ENCODE peak calls at places on chromosome 18, in eight cellular contexts. K is astrocyte of the spinal cord; L is tibial nerve; N is neural progenitor cell; Y is tibial artery; C is CD4-positive, alpha-beta T cell; U is body of pancreas; Q is heart left ventricle. H is an unnamed sample.

GRCh38 chr18:74370163-74370562 is 54.5 kb downstream of the C18orf63 start:
- DNase-seq in K (no peak), L (no peak), N (no peak), Y (no peak), C (no peak), U (no peak), Q (no peak), H (no peak)

GRCh38 chr18:76805221-76805620 is 17.1 kb upstream of the ZNF236 start:
- DNase-seq in K (peak), L (no peak), N (no peak), Y (no peak), C (no peak), U (no peak), Q (no peak), H (no peak)

GRCh38 chr18:73614812-73615211 is 532.8 kb downstream of the FBXO15 start:
- DNase-seq in K (peak), L (no peak), N (no peak), Y (no peak), C (no peak), U (no peak), Q (no peak), H (no peak)

GRCh38 chr18:36501100-36501499 is 203.6 kb downstream of the FHOD3 start:
- DNase-seq in K (no peak), L (no peak), N (no peak), Y (no peak), C (no peak), U (peak), Q (peak), H (no peak)

GRCh38 chr18:32907215-32907590 is 134.4 kb upstream of the KLHL14 start:
- DNase-seq in K (no peak), L (no peak), N (no peak), Y (no peak), C (no peak), U (no peak), Q (no peak), H (no peak)

GRCh38 chr18:73118121-73118816 is 250.5 kb upstream of the NETO1 start:
- DNase-seq in K (peak), L (no peak), N (no peak), Y (no peak), C (no peak), U (no peak), Q (no peak), H (no peak)

GRCh38 chr18:12479982-12480381 is 72.3 kb downstream of the PRELID3A start:
- DNase-seq in K (no peak), L (no peak), N (no peak), Y (no peak), C (no peak), U (no peak), Q (no peak), H (no peak)

GRCh38 chr18:79605481-79605880 is 74.1 kb upstream of the CTDP1 start:
- DNase-seq in K (no peak), L (peak), N (no peak), Y (no peak), C (no peak), U (no peak), Q (no peak), H (no peak)

GRCh38 chr18:46174317-46175039 is 70.3 kb downstream of the HAUS1 start:
- DNase-seq in K (peak), L (no peak), N (peak), Y (no peak), C (peak), U (peak), Q (peak), H (no peak)

GRCh38 chr18:48947583-48947982 is 3.2 kb downstream of the SMAD7 start:
- DNase-seq in K (no peak), L (no peak), N (no peak), Y (no peak), C (no peak), U (peak), Q (no peak), H (no peak)

GRCh38 chr18:34834897-34835296 is 124.8 kb downstream of the DTNA start:
- DNase-seq in K (no peak), L (no peak), N (no peak), Y (no peak), C (no peak), U (no peak), Q (no peak), H (no peak)

GRCh38 chr18:864872-865273 is 39.8 kb upstream of the ADCYAP1 start:
- DNase-seq in K (peak), L (peak), N (peak), Y (peak), C (peak), U (peak), Q (peak), H (peak)

GRCh38 chr18:22346342-22346967 is 71.3 kb downstream of the CTAGE1 start:
- DNase-seq in K (peak), L (no peak), N (no peak), Y (peak), C (no peak), U (peak), Q (peak), H (no peak)

GRCh38 chr18:47795448-47795843 is 135.0 kb downstream of the SMAD2 start:
- DNase-seq in K (peak), L (no peak), N (no peak), Y (no peak), C (no peak), U (no peak), Q (peak), H (no peak)

GRCh38 chr18:21096760-21097159 is 14.9 kb downstream of the ROCK1 start:
- DNase-seq in K (no peak), L (no peak), N (no peak), Y (no peak), C (no peak), U (no peak), Q (no peak), H (no peak)

GRCh38 chr18:48002933-48003365 is 72.5 kb upstream of the SMAD2 start:
- DNase-seq in K (peak), L (no peak), N (no peak), Y (no peak), C (no peak), U (peak), Q (peak), H (no peak)

GRCh38 chr18:59699061-59699460 is 1.8 kb upstream of the CCBE1 start:
- DNase-seq in K (no peak), L (no peak), N (no peak), Y (no peak), C (no peak), U (no peak), Q (no peak), H (no peak)

GRCh38 chr18:39602112-39602511 is 2036.5 kb upstream of the CELF4 start:
- DNase-seq in K (no peak), L (no peak), N (peak), Y (no peak), C (no peak), U (no peak), Q (no peak), H (no peak)

GRCh38 chr18:76379226-76380126 is 115.6 kb downstream of the ZNF516 start:
- DNase-seq in K (no peak), L (no peak), N (no peak), Y (no peak), C (no peak), U (no peak), Q (no peak), H (no peak)

GRCh38 chr18:60070631-60071030 is 170.8 kb downstream of the PMAIP1 start:
- DNase-seq in K (peak), L (no peak), N (no peak), Y (no peak), C (no peak), U (no peak), Q (no peak), H (no peak)

GRCh38 chr18:79950440-79951341 is 762 bp downstream of the SLC66A2 start:
- DNase-seq in K (no peak), L (no peak), N (peak), Y (no peak), C (peak), U (peak), Q (no peak), H (no peak)

GRCh38 chr18:24026457-24026856 is 11.9 kb downstream of the TTC39C start:
- DNase-seq in K (no peak), L (no peak), N (no peak), Y (no peak), C (no peak), U (no peak), Q (no peak), H (no peak)

GRCh38 chr18:23893653-23894052 is 120.9 kb upstream of the TTC39C start:
- DNase-seq in K (no peak), L (no peak), N (no peak), Y (no peak), C (no peak), U (no peak), Q (no peak), H (no peak)

GRCh38 chr18:50953822-50954221 is 14.0 kb upstream of the ELAC1 start:
- DNase-seq in K (no peak), L (no peak), N (no peak), Y (no peak), C (no peak), U (no peak), Q (no peak), H (no peak)

GRCh38 chr18:40932862-40933261 is 1022.2 kb upstream of the PIK3C3 start:
- DNase-seq in K (no peak), L (no peak), N (no peak), Y (no peak), C (no peak), U (no peak), Q (no peak), H (no peak)

GRCh38 chr18:54191352-54191751 is 33.1 kb downstream of the MBD2 start:
- DNase-seq in K (no peak), L (no peak), N (no peak), Y (no peak), C (no peak), U (no peak), Q (no peak), H (no peak)

GRCh38 chr18:54197747-54198411 is 26.6 kb downstream of the MBD2 start:
- DNase-seq in K (no peak), L (no peak), N (no peak), Y (no peak), C (no peak), U (no peak), Q (no peak), H (no peak)

GRCh38 chr18:54193786-54194185 is 30.7 kb downstream of the MBD2 start:
- DNase-seq in K (no peak), L (no peak), N (no peak), Y (no peak), C (no peak), U (no peak), Q (no peak), H (no peak)

GRCh38 chr18:54192415-54192814 is 32.1 kb downstream of the MBD2 start:
- DNase-seq in K (no peak), L (no peak), N (no peak), Y (no peak), C (no peak), U (no peak), Q (no peak), H (no peak)

GRCh38 chr18:54192900-54193299 is 31.6 kb downstream of the MBD2 start:
- DNase-seq in K (no peak), L (no peak), N (no peak), Y (no peak), C (no peak), U (no peak), Q (no peak), H (no peak)
- TF ChIP-seq CTCF in K (no peak), L (no peak), N (no peak), Y (no peak), C (no peak), U (no peak), Q (no peak), H (no peak)

DNA sequence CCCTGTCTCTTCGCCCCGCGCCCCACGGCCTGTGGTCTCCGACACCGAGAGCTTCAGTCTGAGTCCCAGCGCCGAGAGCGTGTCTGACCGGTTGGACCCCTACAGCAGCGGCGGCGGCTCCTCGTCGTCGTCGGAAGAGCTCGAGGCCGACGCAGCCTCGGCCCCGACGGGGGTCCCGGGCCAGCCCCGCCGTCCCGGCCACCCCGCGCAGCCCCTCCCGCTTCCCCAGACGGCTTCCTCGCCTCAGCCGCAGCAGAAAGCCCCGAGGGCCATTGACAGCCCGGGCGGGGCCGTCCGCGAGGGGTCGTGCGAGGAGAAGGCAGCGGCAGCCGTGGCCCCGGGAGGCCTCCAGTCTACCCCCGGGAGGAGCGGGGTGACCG is 1.3 kb downstream of the PHLPP1 start:
- DNase-seq in K (peak), L (no peak), N (peak), Y (peak), C (peak), U (peak), Q (peak), H (peak)
- TF ChIP-seq CTCF in K (peak), L (peak), N (peak), Y (no peak), C (no peak), U (peak), Q (no peak), H (peak)

GRCh38 chr18:31565782-31566512 is 25.7 kb upstream of the TTR start:
- DNase-seq in K (no peak), L (no peak), N (no peak), Y (no peak), C (no peak), U (no peak), Q (no peak), H (no peak)

GRCh38 chr18:31562726-31563125 is 29.0 kb upstream of the TTR start:
- DNase-seq in K (no peak), L (no peak), N (peak), Y (no peak), C (no peak), U (peak), Q (no peak), H (no peak)

GRCh38 chr18:31566576-31567306 is 24.9 kb upstream of the TTR start:
- DNase-seq in K (no peak), L (no peak), N (no peak), Y (no peak), C (no peak), U (no peak), Q (no peak), H (no peak)

GRCh38 chr18:31565345-31565744 is 26.3 kb upstream of the TTR start:
- DNase-seq in K (no peak), L (no peak), N (no peak), Y (no peak), C (no peak), U (no peak), Q (no peak), H (no peak)

DNA sequence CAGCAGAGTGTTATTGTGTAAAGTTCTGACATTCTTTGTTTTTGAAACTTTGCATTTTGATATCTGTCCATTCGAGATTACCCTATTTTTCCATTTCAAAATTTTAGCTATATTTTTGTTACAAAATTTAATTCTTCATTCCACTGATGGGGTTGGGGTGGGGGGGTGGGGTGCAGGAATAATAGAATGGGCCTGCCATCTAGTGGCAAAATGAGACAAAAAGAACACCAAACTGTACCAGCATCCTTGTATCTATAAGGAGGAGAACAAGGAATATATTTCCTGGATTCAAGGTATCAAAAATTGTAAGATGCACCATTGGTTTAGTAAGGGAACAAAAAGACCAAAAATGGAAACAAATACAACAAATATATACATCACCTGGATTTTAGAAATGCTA is 27.9 kb upstream of the TTR start:
- DNase-seq in K (no peak), L (no peak), N (no peak), Y (no peak), C (no peak), U (no peak), Q (no peak), H (no peak)
- TF ChIP-seq CTCF in K (no peak), L (no peak), N (peak), Y (no peak), C (no peak), U (no peak), Q (no peak), H (peak)

GRCh38 chr18:52667388-52667787 is 327.4 kb downstream of the DCC start:
- DNase-seq in K (no peak), L (no peak), N (peak), Y (no peak), C (no peak), U (no peak), Q (no peak), H (no peak)

DNA sequence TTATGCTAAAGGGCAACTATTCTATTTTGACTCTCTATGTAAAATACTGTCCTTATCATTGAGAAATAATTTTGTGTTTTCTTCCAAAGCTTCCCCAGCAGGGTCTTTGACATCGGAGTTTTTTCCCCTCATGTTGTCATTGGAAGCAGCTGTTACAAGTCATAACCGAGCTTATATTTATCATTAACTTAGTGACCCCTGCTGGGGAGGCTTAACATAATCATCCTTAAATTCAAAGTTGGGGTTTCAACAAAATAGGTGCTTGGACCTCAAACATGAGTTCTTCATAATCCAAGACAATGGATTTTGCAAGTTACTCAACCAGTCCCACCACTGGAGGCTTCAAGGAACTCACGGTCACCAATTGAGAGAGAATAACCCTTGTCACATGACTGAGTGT is 330.9 kb downstream of the DCC start:
- DNase-seq in K (peak), L (no peak), N (no peak), Y (no peak), C (no peak), U (peak), Q (no peak), H (no peak)
- TF ChIP-seq CTCF in K (peak), L (no peak), N (peak), Y (peak), C (no peak), U (peak), Q (no peak), H (peak)

GRCh38 chr18:43596106-43596712 is 318.9 kb upstream of the SYT4 start:
- DNase-seq in K (peak), L (no peak), N (peak), Y (no peak), C (no peak), U (no peak), Q (no peak), H (no peak)
- TF ChIP-seq CTCF in K (peak), L (no peak), N (peak), Y (peak), C (no peak), U (peak), Q (peak), H (peak)

DNA sequence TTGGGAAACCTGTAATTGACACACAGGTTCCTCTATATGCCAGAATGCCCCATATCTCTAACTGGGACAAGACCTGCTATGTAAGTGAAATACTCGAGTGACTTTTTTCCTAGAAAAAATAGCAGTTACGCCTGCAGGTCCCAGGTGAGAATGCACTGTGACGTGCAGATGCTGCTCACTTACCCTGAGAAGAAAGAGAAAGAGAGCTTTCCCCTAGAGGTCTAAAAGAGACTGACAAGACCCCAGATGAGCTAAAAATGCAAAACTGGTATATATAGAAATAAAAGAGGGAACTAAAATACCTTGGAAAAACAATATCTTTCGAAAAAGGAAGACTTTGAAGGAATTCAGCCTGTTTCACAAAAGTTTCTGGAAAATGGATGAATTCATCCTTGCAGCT is 383.0 kb upstream of the DCC start:
- DNase-seq in K (no peak), L (no peak), N (no peak), Y (no peak), C (no peak), U (no peak), Q (no peak), H (no peak)
- TF ChIP-seq CTCF in K (no peak), L (no peak), N (no peak), Y (no peak), C (no peak), U (no peak), Q (no peak), H (no peak)

GRCh38 chr18:70448588-70448987 is 159.7 kb downstream of the SOCS6 start:
- DNase-seq in K (no peak), L (no peak), N (no peak), Y (no peak), C (no peak), U (no peak), Q (no peak), H (no peak)

GRCh38 chr18:70452501-70452900 is 163.7 kb downstream of the SOCS6 start:
- DNase-seq in K (no peak), L (no peak), N (peak), Y (no peak), C (no peak), U (no peak), Q (no peak), H (peak)

GRCh38 chr18:70453058-70453775 is 164.4 kb downstream of the SOCS6 start:
- DNase-seq in K (no peak), L (no peak), N (no peak), Y (no peak), C (no peak), U (no peak), Q (no peak), H (no peak)

GRCh38 chr18:70454705-70455322 is 166.0 kb downstream of the SOCS6 start:
- DNase-seq in K (peak), L (no peak), N (peak), Y (no peak), C (no peak), U (peak), Q (peak), H (peak)

DNA sequence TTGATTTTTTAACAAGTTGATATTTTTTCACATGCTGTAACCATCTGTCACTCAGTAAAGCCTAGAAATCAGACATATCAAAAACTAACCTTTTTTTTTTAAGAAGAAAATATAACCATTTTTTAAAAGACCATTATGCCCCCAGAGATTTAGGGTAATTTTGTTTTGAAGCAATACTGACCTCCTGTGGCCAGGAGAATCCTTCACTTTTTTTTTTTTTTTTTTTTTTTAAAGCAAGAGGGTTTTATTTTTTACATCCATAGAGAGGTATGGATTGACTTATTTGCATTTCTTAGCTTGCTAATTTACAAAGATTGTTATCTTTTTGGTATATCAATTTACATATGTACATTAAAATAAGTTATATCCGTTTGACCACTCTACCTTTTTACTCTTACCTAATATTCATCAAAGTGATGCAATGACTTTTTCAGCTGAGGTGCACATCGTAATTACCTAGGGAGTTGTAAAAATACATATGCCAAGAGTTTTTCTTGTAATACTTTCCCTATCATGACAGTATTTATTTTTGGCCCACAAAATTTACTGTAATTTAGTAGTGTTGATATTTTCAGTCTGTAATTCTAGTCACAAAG is 161.9 kb downstream of the SOCS6 start:
- DNase-seq in K (peak), L (no peak), N (no peak), Y (no peak), C (no peak), U (no peak), Q (no peak), H (no peak)
- TF ChIP-seq CTCF in K (peak), L (no peak), N (peak), Y (no peak), C (no peak), U (peak), Q (peak), H (peak)